ENCODE peak calls at places on chromosomes 1 and 21, in six cellular contexts. One of them, this sample, is unnamed.

GRCh38 chr1:154896811-154897286 is 26.8 kb upstream of the KCNN3 start:
- DNase-seq in activated CD8-positive, alpha-beta memory T cell treated with anti-CD3 and anti-CD28 coated beads for 24 hours: no peak
- DNase-seq in ELF-1: peak; percentile 14
- DNase-seq in stimulated activated CD8-positive, alpha-beta memory T cell treated with anti-CD3 and anti-CD28 coated beads, Interleukin-4, amount 100 ng/mL, for 48 hours: no peak
- DNase-seq in heart left ventricle: peak; percentile 32
- DNase-seq in skeletal muscle cell: no peak
- DNase-seq in this sample: no peak

GRCh38 chr1:247332901-247333361 is 1.3 kb upstream of the ZNF496 start:
- DNase-seq in activated CD8-positive, alpha-beta memory T cell treated with anti-CD3 and anti-CD28 coated beads for 24 hours: no peak
- DNase-seq in ELF-1: peak; percentile 46
- DNase-seq in stimulated activated CD8-positive, alpha-beta memory T cell treated with anti-CD3 and anti-CD28 coated beads, Interleukin-4, amount 100 ng/mL, for 48 hours: no peak
- DNase-seq in heart left ventricle: peak; percentile 35
- DNase-seq in skeletal muscle cell: no peak
- DNase-seq in this sample: no peak

GRCh38 chr1:76501136-76501535 is 366.1 kb upstream of the ST6GALNAC5 start:
- DNase-seq in activated CD8-positive, alpha-beta memory T cell treated with anti-CD3 and anti-CD28 coated beads for 24 hours: no peak
- DNase-seq in ELF-1: no peak
- DNase-seq in stimulated activated CD8-positive, alpha-beta memory T cell treated with anti-CD3 and anti-CD28 coated beads, Interleukin-4, amount 100 ng/mL, for 48 hours: no peak
- DNase-seq in heart left ventricle: no peak
- DNase-seq in skeletal muscle cell: no peak
- DNase-seq in this sample: no peak

GRCh38 chr1:40258445-40258769 is 371 bp downstream of the ZMPSTE24 start:
- DNase-seq in activated CD8-positive, alpha-beta memory T cell treated with anti-CD3 and anti-CD28 coated beads for 24 hours: no peak
- DNase-seq in ELF-1: no peak
- DNase-seq in stimulated activated CD8-positive, alpha-beta memory T cell treated with anti-CD3 and anti-CD28 coated beads, Interleukin-4, amount 100 ng/mL, for 48 hours: no peak
- DNase-seq in heart left ventricle: no peak
- DNase-seq in skeletal muscle cell: no peak
- DNase-seq in this sample: no peak

GRCh38 chr1:159669338-159669737 is 45.1 kb downstream of the CRP start:
- DNase-seq in activated CD8-positive, alpha-beta memory T cell treated with anti-CD3 and anti-CD28 coated beads for 24 hours: no peak
- DNase-seq in ELF-1: no peak
- DNase-seq in stimulated activated CD8-positive, alpha-beta memory T cell treated with anti-CD3 and anti-CD28 coated beads, Interleukin-4, amount 100 ng/mL, for 48 hours: no peak
- DNase-seq in heart left ventricle: no peak
- DNase-seq in skeletal muscle cell: no peak
- DNase-seq in this sample: no peak

GRCh38 chr1:66652556-66652955 is 99.7 kb upstream of the DYNLT5 start:
- DNase-seq in activated CD8-positive, alpha-beta memory T cell treated with anti-CD3 and anti-CD28 coated beads for 24 hours: no peak
- DNase-seq in ELF-1: no peak
- DNase-seq in stimulated activated CD8-positive, alpha-beta memory T cell treated with anti-CD3 and anti-CD28 coated beads, Interleukin-4, amount 100 ng/mL, for 48 hours: no peak
- DNase-seq in heart left ventricle: no peak
- DNase-seq in skeletal muscle cell: peak; percentile 22
- DNase-seq in this sample: no peak

GRCh38 chr1:151047591-151047924 is at the start of gene C1orf56:
- DNase-seq in activated CD8-positive, alpha-beta memory T cell treated with anti-CD3 and anti-CD28 coated beads for 24 hours: peak; percentile 84
- DNase-seq in ELF-1: peak; percentile 84
- DNase-seq in stimulated activated CD8-positive, alpha-beta memory T cell treated with anti-CD3 and anti-CD28 coated beads, Interleukin-4, amount 100 ng/mL, for 48 hours: peak; percentile 77
- DNase-seq in heart left ventricle: peak; percentile 76
- DNase-seq in skeletal muscle cell: no peak
- DNase-seq in this sample: peak; percentile 62

GRCh38 chr1:201634261-201634660 is 95.3 kb downstream of the NAV1 start:
- DNase-seq in activated CD8-positive, alpha-beta memory T cell treated with anti-CD3 and anti-CD28 coated beads for 24 hours: no peak
- DNase-seq in ELF-1: no peak
- DNase-seq in stimulated activated CD8-positive, alpha-beta memory T cell treated with anti-CD3 and anti-CD28 coated beads, Interleukin-4, amount 100 ng/mL, for 48 hours: no peak
- DNase-seq in heart left ventricle: no peak
- DNase-seq in skeletal muscle cell: no peak
- DNase-seq in this sample: no peak

GRCh38 chr21:41065539-41065938 is 102.4 kb upstream of the BACE2 start:
- DNase-seq in activated CD8-positive, alpha-beta memory T cell treated with anti-CD3 and anti-CD28 coated beads for 24 hours: no peak
- DNase-seq in ELF-1: no peak
- DNase-seq in stimulated activated CD8-positive, alpha-beta memory T cell treated with anti-CD3 and anti-CD28 coated beads, Interleukin-4, amount 100 ng/mL, for 48 hours: no peak
- DNase-seq in heart left ventricle: no peak
- DNase-seq in skeletal muscle cell: no peak
- DNase-seq in this sample: no peak

GRCh38 chr1:63189677-63190076 is 132.7 kb upstream of the FOXD3 start:
- DNase-seq in activated CD8-positive, alpha-beta memory T cell treated with anti-CD3 and anti-CD28 coated beads for 24 hours: no peak
- DNase-seq in ELF-1: peak; percentile 48
- DNase-seq in stimulated activated CD8-positive, alpha-beta memory T cell treated with anti-CD3 and anti-CD28 coated beads, Interleukin-4, amount 100 ng/mL, for 48 hours: no peak
- DNase-seq in heart left ventricle: no peak
- DNase-seq in skeletal muscle cell: no peak
- DNase-seq in this sample: no peak

GRCh38 chr1:63949965-63950364 is 176.1 kb downstream of the ROR1 start:
- DNase-seq in activated CD8-positive, alpha-beta memory T cell treated with anti-CD3 and anti-CD28 coated beads for 24 hours: no peak
- DNase-seq in ELF-1: no peak
- DNase-seq in stimulated activated CD8-positive, alpha-beta memory T cell treated with anti-CD3 and anti-CD28 coated beads, Interleukin-4, amount 100 ng/mL, for 48 hours: no peak
- DNase-seq in heart left ventricle: no peak
- DNase-seq in skeletal muscle cell: no peak
- DNase-seq in this sample: no peak

GRCh38 chr21:16569679-16570078 is 839.9 kb downstream of the USP25 start:
- DNase-seq in activated CD8-positive, alpha-beta memory T cell treated with anti-CD3 and anti-CD28 coated beads for 24 hours: no peak
- DNase-seq in ELF-1: no peak
- DNase-seq in stimulated activated CD8-positive, alpha-beta memory T cell treated with anti-CD3 and anti-CD28 coated beads, Interleukin-4, amount 100 ng/mL, for 48 hours: no peak
- DNase-seq in heart left ventricle: no peak
- DNase-seq in skeletal muscle cell: no peak
- DNase-seq in this sample: no peak

GRCh38 chr1:100441651-100442050 is 89.3 kb downstream of the CDC14A start:
- DNase-seq in activated CD8-positive, alpha-beta memory T cell treated with anti-CD3 and anti-CD28 coated beads for 24 hours: no peak
- DNase-seq in ELF-1: no peak
- DNase-seq in stimulated activated CD8-positive, alpha-beta memory T cell treated with anti-CD3 and anti-CD28 coated beads, Interleukin-4, amount 100 ng/mL, for 48 hours: no peak
- DNase-seq in heart left ventricle: no peak
- DNase-seq in skeletal muscle cell: no peak
- DNase-seq in this sample: peak; percentile 65

GRCh38 chr1:84298688-84299535 is 2.6 kb upstream of the SAMD13 start:
- DNase-seq in activated CD8-positive, alpha-beta memory T cell treated with anti-CD3 and anti-CD28 coated beads for 24 hours: peak; percentile 81
- DNase-seq in ELF-1: peak; percentile 81
- DNase-seq in stimulated activated CD8-positive, alpha-beta memory T cell treated with anti-CD3 and anti-CD28 coated beads, Interleukin-4, amount 100 ng/mL, for 48 hours: peak; percentile 42
- DNase-seq in heart left ventricle: peak; percentile 35
- DNase-seq in skeletal muscle cell: no peak
- DNase-seq in this sample: peak; percentile 45

GRCh38 chr1:243841507-243841906 is 8.5 kb downstream of the AKT3 start:
- DNase-seq in activated CD8-positive, alpha-beta memory T cell treated with anti-CD3 and anti-CD28 coated beads for 24 hours: no peak
- DNase-seq in ELF-1: no peak
- DNase-seq in stimulated activated CD8-positive, alpha-beta memory T cell treated with anti-CD3 and anti-CD28 coated beads, Interleukin-4, amount 100 ng/mL, for 48 hours: no peak
- DNase-seq in heart left ventricle: no peak
- DNase-seq in skeletal muscle cell: peak; percentile 17
- DNase-seq in this sample: no peak

GRCh38 chr1:231969078-231969477 is 342.5 kb downstream of the DISC1 start:
- DNase-seq in activated CD8-positive, alpha-beta memory T cell treated with anti-CD3 and anti-CD28 coated beads for 24 hours: no peak
- DNase-seq in ELF-1: peak; percentile 12
- DNase-seq in stimulated activated CD8-positive, alpha-beta memory T cell treated with anti-CD3 and anti-CD28 coated beads, Interleukin-4, amount 100 ng/mL, for 48 hours: no peak
- DNase-seq in heart left ventricle: no peak
- DNase-seq in skeletal muscle cell: no peak
- DNase-seq in this sample: no peak

GRCh38 chr1:207752456-207753132 is 740 bp downstream of the CD46 start:
- DNase-seq in activated CD8-positive, alpha-beta memory T cell treated with anti-CD3 and anti-CD28 coated beads for 24 hours: no peak
- DNase-seq in ELF-1: peak; percentile 61
- DNase-seq in stimulated activated CD8-positive, alpha-beta memory T cell treated with anti-CD3 and anti-CD28 coated beads, Interleukin-4, amount 100 ng/mL, for 48 hours: peak; percentile 58
- DNase-seq in heart left ventricle: peak; percentile 26
- DNase-seq in skeletal muscle cell: no peak
- DNase-seq in this sample: peak; percentile 68

GRCh38 chr1:92484472-92485373 is 2.0 kb downstream of the GFI1 start:
- DNase-seq in activated CD8-positive, alpha-beta memory T cell treated with anti-CD3 and anti-CD28 coated beads for 24 hours: peak; percentile 90
- DNase-seq in ELF-1: peak; percentile 69
- DNase-seq in stimulated activated CD8-positive, alpha-beta memory T cell treated with anti-CD3 and anti-CD28 coated beads, Interleukin-4, amount 100 ng/mL, for 48 hours: peak; percentile 86
- DNase-seq in heart left ventricle: peak; percentile 24
- DNase-seq in skeletal muscle cell: no peak
- DNase-seq in this sample: peak; percentile 91

GRCh38 chr21:36113647-36114428 is 21.0 kb upstream of the CBR3 start:
- DNase-seq in activated CD8-positive, alpha-beta memory T cell treated with anti-CD3 and anti-CD28 coated beads for 24 hours: no peak
- DNase-seq in ELF-1: no peak
- DNase-seq in stimulated activated CD8-positive, alpha-beta memory T cell treated with anti-CD3 and anti-CD28 coated beads, Interleukin-4, amount 100 ng/mL, for 48 hours: peak; percentile 70
- DNase-seq in heart left ventricle: no peak
- DNase-seq in skeletal muscle cell: no peak
- DNase-seq in this sample: peak; percentile 50

GRCh38 chr1:209869242-209870149 is 41.7 kb downstream of the UTP25 start:
- DNase-seq in activated CD8-positive, alpha-beta memory T cell treated with anti-CD3 and anti-CD28 coated beads for 24 hours: no peak
- DNase-seq in ELF-1: no peak
- DNase-seq in stimulated activated CD8-positive, alpha-beta memory T cell treated with anti-CD3 and anti-CD28 coated beads, Interleukin-4, amount 100 ng/mL, for 48 hours: no peak
- DNase-seq in heart left ventricle: no peak
- DNase-seq in skeletal muscle cell: no peak
- DNase-seq in this sample: no peak

GRCh38 chr21:31932470-31932764 is 59.6 kb downstream of the HUNK start:
- DNase-seq in activated CD8-positive, alpha-beta memory T cell treated with anti-CD3 and anti-CD28 coated beads for 24 hours: no peak
- DNase-seq in ELF-1: no peak
- DNase-seq in stimulated activated CD8-positive, alpha-beta memory T cell treated with anti-CD3 and anti-CD28 coated beads, Interleukin-4, amount 100 ng/mL, for 48 hours: no peak
- DNase-seq in heart left ventricle: no peak
- DNase-seq in skeletal muscle cell: no peak
- DNase-seq in this sample: no peak

GRCh38 chr1:203200059-203200553 is 13.6 kb upstream of the CHI3L1 start:
- DNase-seq in activated CD8-positive, alpha-beta memory T cell treated with anti-CD3 and anti-CD28 coated beads for 24 hours: no peak
- DNase-seq in ELF-1: no peak
- DNase-seq in stimulated activated CD8-positive, alpha-beta memory T cell treated with anti-CD3 and anti-CD28 coated beads, Interleukin-4, amount 100 ng/mL, for 48 hours: no peak
- DNase-seq in heart left ventricle: no peak
- DNase-seq in skeletal muscle cell: peak; percentile 82
- DNase-seq in this sample: no peak

GRCh38 chr21:45228171-45228641 is 59.5 kb downstream of the POFUT2 start:
- DNase-seq in activated CD8-positive, alpha-beta memory T cell treated with anti-CD3 and anti-CD28 coated beads for 24 hours: peak; percentile 83
- DNase-seq in ELF-1: peak; percentile 60
- DNase-seq in stimulated activated CD8-positive, alpha-beta memory T cell treated with anti-CD3 and anti-CD28 coated beads, Interleukin-4, amount 100 ng/mL, for 48 hours: peak; percentile 87
- DNase-seq in heart left ventricle: no peak
- DNase-seq in skeletal muscle cell: peak; percentile 90
- DNase-seq in this sample: peak; percentile 92

GRCh38 chr1:240044620-240045019 is 47.1 kb upstream of the FMN2 start:
- DNase-seq in activated CD8-positive, alpha-beta memory T cell treated with anti-CD3 and anti-CD28 coated beads for 24 hours: no peak
- DNase-seq in ELF-1: no peak
- DNase-seq in stimulated activated CD8-positive, alpha-beta memory T cell treated with anti-CD3 and anti-CD28 coated beads, Interleukin-4, amount 100 ng/mL, for 48 hours: no peak
- DNase-seq in heart left ventricle: no peak
- DNase-seq in skeletal muscle cell: no peak
- DNase-seq in this sample: no peak

GRCh38 chr1:244273845-244274619 is 177.7 kb downstream of the ADSS2 start:
- DNase-seq in activated CD8-positive, alpha-beta memory T cell treated with anti-CD3 and anti-CD28 coated beads for 24 hours: peak; percentile 54
- DNase-seq in ELF-1: peak; percentile 38
- DNase-seq in stimulated activated CD8-positive, alpha-beta memory T cell treated with anti-CD3 and anti-CD28 coated beads, Interleukin-4, amount 100 ng/mL, for 48 hours: no peak
- DNase-seq in heart left ventricle: peak; percentile 50
- DNase-seq in skeletal muscle cell: peak; percentile 99
- DNase-seq in this sample: peak; percentile 25

GRCh38 chr1:17108786-17109185 is 10.5 kb downstream of the PADI2 start:
- DNase-seq in activated CD8-positive, alpha-beta memory T cell treated with anti-CD3 and anti-CD28 coated beads for 24 hours: no peak
- DNase-seq in ELF-1: no peak
- DNase-seq in stimulated activated CD8-positive, alpha-beta memory T cell treated with anti-CD3 and anti-CD28 coated beads, Interleukin-4, amount 100 ng/mL, for 48 hours: no peak
- DNase-seq in heart left ventricle: no peak
- DNase-seq in skeletal muscle cell: no peak
- DNase-seq in this sample: no peak

GRCh38 chr1:203002951-203003350 is 4.2 kb upstream of the TMEM183A start:
- DNase-seq in activated CD8-positive, alpha-beta memory T cell treated with anti-CD3 and anti-CD28 coated beads for 24 hours: no peak
- DNase-seq in ELF-1: no peak
- DNase-seq in stimulated activated CD8-positive, alpha-beta memory T cell treated with anti-CD3 and anti-CD28 coated beads, Interleukin-4, amount 100 ng/mL, for 48 hours: no peak
- DNase-seq in heart left ventricle: no peak
- DNase-seq in skeletal muscle cell: no peak
- DNase-seq in this sample: no peak

GRCh38 chr1:91732991-91733390 is 153.0 kb downstream of the TGFBR3 start:
- DNase-seq in activated CD8-positive, alpha-beta memory T cell treated with anti-CD3 and anti-CD28 coated beads for 24 hours: no peak
- DNase-seq in ELF-1: no peak
- DNase-seq in stimulated activated CD8-positive, alpha-beta memory T cell treated with anti-CD3 and anti-CD28 coated beads, Interleukin-4, amount 100 ng/mL, for 48 hours: no peak
- DNase-seq in heart left ventricle: no peak
- DNase-seq in skeletal muscle cell: no peak
- DNase-seq in this sample: no peak

GRCh38 chr1:54158071-54158470 is 5.3 kb upstream of the CDCP2 start:
- DNase-seq in activated CD8-positive, alpha-beta memory T cell treated with anti-CD3 and anti-CD28 coated beads for 24 hours: no peak
- DNase-seq in ELF-1: no peak
- DNase-seq in stimulated activated CD8-positive, alpha-beta memory T cell treated with anti-CD3 and anti-CD28 coated beads, Interleukin-4, amount 100 ng/mL, for 48 hours: no peak
- DNase-seq in heart left ventricle: no peak
- DNase-seq in skeletal muscle cell: no peak
- DNase-seq in this sample: no peak

GRCh38 chr1:192270398-192270797 is 46.4 kb upstream of the RGS21 start:
- DNase-seq in activated CD8-positive, alpha-beta memory T cell treated with anti-CD3 and anti-CD28 coated beads for 24 hours: no peak
- DNase-seq in ELF-1: no peak
- DNase-seq in stimulated activated CD8-positive, alpha-beta memory T cell treated with anti-CD3 and anti-CD28 coated beads, Interleukin-4, amount 100 ng/mL, for 48 hours: no peak
- DNase-seq in heart left ventricle: no peak
- DNase-seq in skeletal muscle cell: no peak
- DNase-seq in this sample: no peak

GRCh38 chr1:10217748-10218441 is 7.5 kb downstream of the KIF1B start:
- DNase-seq in activated CD8-positive, alpha-beta memory T cell treated with anti-CD3 and anti-CD28 coated beads for 24 hours: no peak
- DNase-seq in ELF-1: no peak
- DNase-seq in stimulated activated CD8-positive, alpha-beta memory T cell treated with anti-CD3 and anti-CD28 coated beads, Interleukin-4, amount 100 ng/mL, for 48 hours: no peak
- DNase-seq in heart left ventricle: no peak
- DNase-seq in skeletal muscle cell: no peak
- DNase-seq in this sample: no peak

GRCh38 chr21:45451771-45452182 is 46.8 kb downstream of the COL18A1 start:
- DNase-seq in activated CD8-positive, alpha-beta memory T cell treated with anti-CD3 and anti-CD28 coated beads for 24 hours: no peak
- DNase-seq in ELF-1: no peak
- DNase-seq in stimulated activated CD8-positive, alpha-beta memory T cell treated with anti-CD3 and anti-CD28 coated beads, Interleukin-4, amount 100 ng/mL, for 48 hours: no peak
- DNase-seq in heart left ventricle: no peak
- DNase-seq in skeletal muscle cell: no peak
- DNase-seq in this sample: no peak

GRCh38 chr1:33635336-33636012 is 163.0 kb downstream of the ZSCAN20 start:
- DNase-seq in activated CD8-positive, alpha-beta memory T cell treated with anti-CD3 and anti-CD28 coated beads for 24 hours: no peak
- DNase-seq in ELF-1: peak; percentile 66
- DNase-seq in stimulated activated CD8-positive, alpha-beta memory T cell treated with anti-CD3 and anti-CD28 coated beads, Interleukin-4, amount 100 ng/mL, for 48 hours: no peak
- DNase-seq in heart left ventricle: no peak
- DNase-seq in skeletal muscle cell: no peak
- DNase-seq in this sample: no peak

GRCh38 chr1:8680628-8681316 is 136.7 kb downstream of the RERE start:
- DNase-seq in activated CD8-positive, alpha-beta memory T cell treated with anti-CD3 and anti-CD28 coated beads for 24 hours: no peak
- DNase-seq in ELF-1: no peak
- DNase-seq in stimulated activated CD8-positive, alpha-beta memory T cell treated with anti-CD3 and anti-CD28 coated beads, Interleukin-4, amount 100 ng/mL, for 48 hours: no peak
- DNase-seq in heart left ventricle: no peak
- DNase-seq in skeletal muscle cell: no peak
- DNase-seq in this sample: no peak

GRCh38 chr21:42974832-42975820 is 764 bp downstream of the PKNOX1 start:
- DNase-seq in activated CD8-positive, alpha-beta memory T cell treated with anti-CD3 and anti-CD28 coated beads for 24 hours: peak; percentile 81
- DNase-seq in ELF-1: peak; percentile 73
- DNase-seq in stimulated activated CD8-positive, alpha-beta memory T cell treated with anti-CD3 and anti-CD28 coated beads, Interleukin-4, amount 100 ng/mL, for 48 hours: peak; percentile 73
- DNase-seq in heart left ventricle: peak; percentile 77
- DNase-seq in skeletal muscle cell: no peak
- DNase-seq in this sample: peak; percentile 69

GRCh38 chr1:228294717-228295116 is 86.9 kb downstream of the OBSCN start:
- DNase-seq in activated CD8-positive, alpha-beta memory T cell treated with anti-CD3 and anti-CD28 coated beads for 24 hours: no peak
- DNase-seq in ELF-1: no peak
- DNase-seq in stimulated activated CD8-positive, alpha-beta memory T cell treated with anti-CD3 and anti-CD28 coated beads, Interleukin-4, amount 100 ng/mL, for 48 hours: no peak
- DNase-seq in heart left ventricle: no peak
- DNase-seq in skeletal muscle cell: no peak
- DNase-seq in this sample: no peak